ENCODE peak calls at places on chromosomes 2 and 18, in four cellular contexts. A, C, B and F are unnamed samples.

GRCh38 chr2:200905618-200906296 is 16.6 kb downstream of the NIF3L1 start:
- DNase-seq in A (peak), C (peak), B (peak), F (peak)

GRCh38 chr18:59180150-59180845 is 39.7 kb upstream of the GRP start:
- DNase-seq in A (no peak), C (no peak), B (no peak), F (no peak)

GRCh38 chr2:105795575-105795934 is 50.8 kb downstream of the NCK2 start:
- DNase-seq in A (no peak), C (no peak), B (no peak), F (no peak)

GRCh38 chr2:136065384-136065783 is 52.6 kb downstream of the CXCR4 start:
- DNase-seq in A (no peak), C (no peak), B (no peak), F (no peak)

GRCh38 chr18:11728247-11728646 is 39.2 kb downstream of the GNAL start:
- DNase-seq in A (peak), C (no peak), B (no peak), F (no peak)

GRCh38 chr2:163711699-163712098 is 24.1 kb downstream of the FIGN start:
- DNase-seq in A (no peak), C (no peak), B (no peak), F (no peak)

GRCh38 chr2:74915743-74916142 is 42.7 kb upstream of the POLE4 start:
- DNase-seq in A (no peak), C (no peak), B (no peak), F (no peak)

GRCh38 chr2:18991177-18992168 is 366.9 kb downstream of the OSR1 start:
- DNase-seq in A (peak), C (no peak), B (no peak), F (no peak)

GRCh38 chr2:28842042-28842441 is 28.1 kb downstream of the TRMT61B start:
- DNase-seq in A (no peak), C (no peak), B (no peak), F (no peak)

GRCh38 chr2:232540441-232541041 is 1.0 kb downstream of the CHRNG start:
- DNase-seq in A (no peak), C (no peak), B (peak), F (no peak)

GRCh38 chr18:31206787-31207381 is 44.2 kb upstream of the DSC1 start:
- DNase-seq in A (peak), C (peak), B (no peak), F (peak)

GRCh38 chr18:11047817-11048216 is 101.6 kb downstream of the PIEZO2 start:
- DNase-seq in A (no peak), C (no peak), B (no peak), F (no peak)

GRCh38 chr18:54909538-54909937 is 49.7 kb downstream of the CCDC68 start:
- DNase-seq in A (no peak), C (no peak), B (peak), F (no peak)

GRCh38 chr2:9991829-9992273 is 40.4 kb downstream of the GRHL1 start:
- DNase-seq in A (no peak), C (no peak), B (no peak), F (no peak)

GRCh38 chr2:128505150-128505490 is 186.5 kb upstream of the HS6ST1 start:
- DNase-seq in A (no peak), C (no peak), B (peak), F (no peak)

GRCh38 chr2:96927420-96928171 is 57.7 kb upstream of the SEMA4C start:
- DNase-seq in A (peak), C (no peak), B (no peak), F (no peak)

GRCh38 chr2:19033240-19033639 is 325.2 kb downstream of the OSR1 start:
- DNase-seq in A (no peak), C (no peak), B (no peak), F (no peak)

DNA sequence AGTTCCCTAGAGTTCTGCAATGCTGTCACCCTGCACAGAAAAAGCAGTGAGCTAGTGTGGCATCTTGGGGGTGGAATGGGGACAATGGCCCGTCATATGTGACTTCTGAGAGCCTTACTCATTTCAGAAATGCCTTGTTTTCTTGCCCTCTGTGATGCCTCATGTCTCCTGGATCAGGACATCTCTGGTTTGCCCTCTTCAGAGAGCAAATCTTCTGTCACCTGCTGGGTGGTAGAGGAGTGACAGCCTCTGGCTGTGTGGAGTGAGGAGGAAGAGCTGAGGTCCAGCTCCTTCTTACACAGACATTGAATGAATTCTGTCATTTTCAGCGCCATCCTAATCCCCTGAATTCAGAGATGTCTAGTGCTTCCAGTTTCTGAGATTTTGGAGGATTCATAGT is 55.6 kb upstream of the PHLPP1 start:
- DNase-seq in A (no peak), C (no peak), B (no peak), F (no peak)
- TF ChIP-seq CTCF in A (no peak), C (peak), B (no peak), F (no peak)

GRCh38 chr2:86525421-86526340 is 37.6 kb downstream of the CHMP3 start:
- DNase-seq in A (no peak), C (no peak), B (no peak), F (no peak)

GRCh38 chr2:86522711-86523110 is 40.5 kb downstream of the CHMP3 start:
- DNase-seq in A (no peak), C (no peak), B (no peak), F (no peak)

GRCh38 chr2:86520153-86520552 is 43.1 kb downstream of the CHMP3 start:
- DNase-seq in A (no peak), C (no peak), B (no peak), F (no peak)

GRCh38 chr2:86521922-86522321 is 41.3 kb downstream of the CHMP3 start:
- DNase-seq in A (no peak), C (no peak), B (no peak), F (no peak)

GRCh38 chr2:86523491-86523890 is 39.8 kb downstream of the CHMP3 start:
- DNase-seq in A (no peak), C (no peak), B (no peak), F (no peak)
- TF ChIP-seq CTCF in A (no peak), C (no peak), B (no peak), F (no peak)

GRCh38 chr2:177296047-177296446 is 31.5 kb upstream of the NFE2L2 start:
- DNase-seq in A (no peak), C (no peak), B (no peak), F (no peak)
- TF ChIP-seq CTCF in A (peak), C (peak), B (no peak), F (peak)

GRCh38 chr18:52869349-52869923 is 529.4 kb downstream of the DCC start:
- DNase-seq in A (no peak), C (no peak), B (no peak), F (no peak)

GRCh38 chr18:52875711-52876110 is 535.7 kb downstream of the DCC start:
- DNase-seq in A (no peak), C (no peak), B (no peak), F (no peak)

GRCh38 chr18:52874774-52875173 is 534.8 kb downstream of the DCC start:
- DNase-seq in A (no peak), C (no peak), B (no peak), F (no peak)

DNA sequence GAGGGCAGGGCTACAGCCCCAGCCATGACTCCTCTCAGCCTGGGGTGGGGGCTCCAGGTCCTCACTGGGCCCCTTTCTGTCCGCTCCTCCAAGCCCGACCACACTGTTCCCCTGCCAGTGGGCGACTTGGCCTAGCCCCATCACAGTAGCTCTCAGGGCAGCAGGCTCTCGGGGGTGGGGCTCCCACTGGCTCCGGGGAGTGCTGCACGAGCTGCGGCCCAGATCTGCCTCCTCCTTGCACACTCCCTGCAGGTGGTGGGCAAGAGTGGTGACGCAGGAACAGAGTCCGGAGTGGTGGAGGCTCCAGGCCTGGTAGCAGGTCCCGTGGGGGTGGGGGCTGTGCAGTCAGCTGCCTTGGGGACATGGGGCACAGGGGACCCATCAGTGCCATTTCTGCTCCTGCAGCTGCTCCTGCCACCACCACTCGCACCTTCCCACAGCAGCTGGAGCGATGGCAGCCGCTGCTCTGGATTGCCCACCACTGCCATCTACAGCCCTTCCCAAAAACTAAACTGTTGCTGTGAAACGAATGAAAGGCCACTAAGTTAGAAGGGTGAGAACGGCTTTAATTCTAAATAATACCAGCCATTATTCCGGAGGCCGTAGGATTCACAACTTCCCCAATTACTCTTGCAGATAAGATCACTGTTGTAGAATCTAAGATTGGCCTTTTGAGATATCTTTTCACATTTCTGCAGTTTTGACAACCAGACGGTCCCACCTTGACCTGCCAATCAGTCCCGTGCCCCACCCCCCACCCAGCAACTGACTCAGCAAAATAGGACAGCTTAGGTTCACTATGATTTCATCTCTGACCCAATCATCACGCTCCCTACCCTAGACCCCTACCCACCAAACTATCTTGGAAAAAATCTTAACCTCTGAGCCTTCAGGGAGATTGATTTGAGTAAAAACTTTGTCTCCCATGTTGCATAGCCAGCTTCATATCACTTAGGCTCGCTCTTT is 530.2 kb downstream of the DCC start:
- DNase-seq in A (no peak), C (no peak), B (peak), F (no peak)
- TF ChIP-seq CTCF in A (no peak), C (peak), B (no peak), F (peak)